ENCODE peak calls at places on chromosomes 7 and 10, in ten cellular contexts. T, S, E, R, A, B, W, U, C and Z are unnamed samples.

GRCh38 chr10:11551915-11552602 is 59.4 kb downstream of the USP6NL start:
- DNase-seq in T (peak), S (peak), E (peak), R (no peak), A (peak), B (no peak), W (peak), U (no peak), C (no peak), Z (no peak)

GRCh38 chr10:24202181-24202570 is 6.8 kb upstream of the KIAA1217 start:
- DNase-seq in T (no peak), S (no peak), E (no peak), R (no peak), A (no peak), B (peak), W (no peak), U (peak), C (no peak), Z (no peak)

GRCh38 chr7:27970350-27970749 is 210.2 kb downstream of the JAZF1 start:
- DNase-seq in T (no peak), S (no peak), E (no peak), R (no peak), A (no peak), B (no peak), W (no peak), U (no peak), C (no peak), Z (no peak)

GRCh38 chr7:17985473-17986239 is 42.0 kb downstream of the PRPS1L1 start:
- DNase-seq in T (no peak), S (no peak), E (no peak), R (no peak), A (no peak), B (no peak), W (no peak), U (no peak), C (no peak), Z (no peak)

GRCh38 chr7:12436126-12436525 is 32.5 kb upstream of the VWDE start:
- DNase-seq in T (no peak), S (no peak), E (no peak), R (no peak), A (peak), B (no peak), W (no peak), U (no peak), C (no peak), Z (no peak)

GRCh38 chr10:59033622-59034021 is 142.8 kb upstream of the PHYHIPL start:
- DNase-seq in T (peak), S (no peak), E (no peak), R (no peak), A (no peak), B (no peak), W (no peak), U (peak), C (no peak), Z (no peak)

GRCh38 chr7:51070163-51070562 is 246.4 kb downstream of the COBL start:
- DNase-seq in T (no peak), S (no peak), E (no peak), R (no peak), A (peak), B (no peak), W (no peak), U (no peak), C (no peak), Z (no peak)

GRCh38 chr10:91758303-91759146 is 39.7 kb upstream of the TNKS2 start:
- DNase-seq in T (peak), S (peak), E (no peak), R (no peak), A (peak), B (no peak), W (peak), U (no peak), C (no peak), Z (no peak)

GRCh38 chr7:153405704-153406485 is 646.3 kb upstream of the DPP6 start:
- DNase-seq in T (no peak), S (no peak), E (no peak), R (no peak), A (no peak), B (no peak), W (no peak), U (no peak), C (no peak), Z (no peak)

GRCh38 chr7:1144269-1144771 is 15.7 kb downstream of the ZFAND2A start:
- DNase-seq in T (peak), S (no peak), E (no peak), R (no peak), A (peak), B (no peak), W (no peak), U (peak), C (peak), Z (no peak)
- TF ChIP-seq CTCF in T (no peak), S (no peak), E (no peak), R (peak), A (peak), B (no peak), W (peak), U (no peak), C (peak), Z (peak)

GRCh38 chr10:127815147-127815546 is 77.6 kb downstream of the CLRN3 start:
- DNase-seq in T (no peak), S (no peak), E (no peak), R (no peak), A (no peak), B (no peak), W (no peak), U (no peak), C (no peak), Z (no peak)

GRCh38 chr10:127813290-127813689 is 76.3 kb downstream of the FOXI2 start:
- DNase-seq in T (no peak), S (no peak), E (no peak), R (no peak), A (peak), B (no peak), W (no peak), U (no peak), C (no peak), Z (no peak)
- TF ChIP-seq CTCF in T (no peak), S (peak), E (no peak), R (no peak), A (peak), B (peak), W (no peak), U (no peak), C (no peak), Z (no peak)

GRCh38 chr10:86439544-86439943 is 72.9 kb upstream of the GRID1 start:
- DNase-seq in T (peak), S (peak), E (peak), R (peak), A (peak), B (no peak), W (peak), U (peak), C (peak), Z (no peak)
- TF ChIP-seq CTCF in T (peak), S (no peak), E (no peak), R (no peak), A (no peak), B (no peak), W (no peak), U (no peak), C (peak), Z (no peak)

DNA sequence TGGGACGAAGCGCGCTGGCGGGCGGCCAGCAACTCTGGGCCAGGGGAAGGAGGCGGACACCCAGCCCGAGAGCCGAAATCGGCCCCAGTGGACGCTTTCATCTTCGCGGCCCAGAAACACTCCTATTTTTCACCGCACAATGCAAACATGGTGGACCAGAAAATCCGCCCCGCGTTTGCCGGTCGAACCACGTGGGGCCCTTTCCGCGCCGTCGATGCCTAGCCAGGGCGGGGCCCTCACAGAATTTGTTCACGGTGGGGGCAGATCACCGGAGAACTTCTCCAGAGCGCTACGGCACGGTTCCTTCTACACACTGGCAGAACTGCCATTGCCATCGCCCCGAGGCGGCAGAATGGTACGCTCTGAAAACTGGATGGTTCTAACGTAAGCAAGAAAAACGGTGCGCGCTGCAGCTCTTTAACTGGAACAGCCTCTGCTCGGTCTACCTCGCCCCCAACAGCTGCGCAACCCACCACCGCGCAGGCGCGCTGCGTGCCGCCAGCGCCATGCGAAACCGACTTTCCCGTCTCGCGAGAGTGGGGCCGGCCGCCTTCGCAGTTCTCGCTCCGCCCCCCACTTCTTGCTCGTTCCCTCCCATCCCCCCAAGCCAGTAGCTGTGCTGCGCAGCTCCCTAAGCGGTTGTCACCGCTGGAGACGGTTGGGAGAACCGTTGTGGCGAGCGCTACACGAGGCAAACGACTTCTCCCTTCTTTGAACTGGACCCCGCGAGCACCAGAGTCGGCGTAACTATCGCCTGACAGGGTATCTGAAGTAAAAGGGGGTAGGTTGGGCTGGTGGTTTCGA is at the start of gene HNRNPH3:
- DNase-seq in T (peak), S (peak), E (peak), R (peak), A (peak), B (peak), W (peak), U (peak), C (peak), Z (peak)
- TF ChIP-seq CTCF in T (no peak), S (no peak), E (no peak), R (peak), A (no peak), B (peak), W (no peak), U (no peak), C (no peak), Z (no peak)

GRCh38 chr10:71431945-71432905 is 35.5 kb downstream of the CDH23 start:
- DNase-seq in T (no peak), S (peak), E (no peak), R (no peak), A (no peak), B (peak), W (no peak), U (peak), C (no peak), Z (peak)
- TF ChIP-seq CTCF in T (peak), S (no peak), E (peak), R (no peak), A (peak), B (peak), W (no peak), U (no peak), C (no peak), Z (no peak)